ENCODE peak calls at places on chromosomes 7 and 10, in four cellular contexts. D is lung, F is SK-N-SH, G is A549. Z is an unnamed sample. For H3K4me1, the result is how much of the 10 kb centered on the place peaks cover.

GRCh38 chr7:6423942-6424701 is 23.6 kb downstream of the DAGLB start:
- DNase-seq in F (peak), D (no peak), G (peak), Z (no peak)

GRCh38 chr10:85048644-85049043 is 720.3 kb downstream of the CCSER2 start:
- DNase-seq in G (no peak), D (no peak), F (no peak), Z (no peak)

GRCh38 chr7:1460757-1461639 is 1.7 kb upstream of the MICALL2 start:
- DNase-seq in F (no peak), G (peak), D (peak), Z (no peak)

GRCh38 chr10:132783165-132783736 is 2.7 kb downstream of the NKX6-2 start:
- DNase-seq in G (no peak), F (no peak), D (no peak), Z (no peak)

GRCh38 chr7:97024209-97025129 is at the start of gene DLX5:
- DNase-seq in F (peak), D (no peak), G (no peak), Z (no peak)

GRCh38 chr10:103618575-103619423 is 125.3 kb downstream of the NEURL1 start:
- DNase-seq in G (no peak), F (peak), D (peak), Z (no peak)

GRCh38 chr7:4191046-4191445 is 491.0 kb upstream of the FOXK1 start:
- DNase-seq in F (no peak), D (no peak), G (no peak), Z (no peak)

GRCh38 chr10:4278161-4278560 is 493.2 kb upstream of the KLF6 start:
- DNase-seq in G (no peak), F (no peak), D (no peak), Z (no peak)

GRCh38 chr7:537911-538634 is 18.4 kb upstream of the PDGFA start:
- DNase-seq in G (peak), F (peak), D (peak), Z (no peak)

GRCh38 chr7:12805518-12805928 is 118.1 kb downstream of the ARL4A start:
- DNase-seq in F (no peak), D (no peak), G (no peak), Z (no peak)

GRCh38 chr7:108311446-108312168 is 144.6 kb downstream of the NRCAM start:
- DNase-seq in D (no peak), G (no peak), F (no peak), Z (no peak)

GRCh38 chr10:97821308-97822038 is 28.2 kb upstream of the GOLGA7B start:
- DNase-seq in D (no peak), F (no peak), G (no peak), Z (no peak)

GRCh38 chr7:29086545-29086944 is 59.8 kb downstream of the CPVL start:
- DNase-seq in G (no peak), F (no peak), D (no peak), Z (no peak)

GRCh38 chr10:104127411-104127810 is 5.4 kb downstream of the SFR1 start:
- DNase-seq in G (peak), F (peak), D (no peak), Z (peak)

GRCh38 chr10:114332301-114332797 is 72.0 kb downstream of the AFAP1L2 start:
- DNase-seq in D (no peak), F (no peak), G (no peak), Z (no peak)

GRCh38 chr10:95278061-95278988 is 12.5 kb downstream of the PDLIM1 start:
- DNase-seq in G (no peak), D (no peak), F (no peak), Z (no peak)

GRCh38 chr10:970311-971149 is 17.7 kb upstream of the GTPBP4 start:
- DNase-seq in G (no peak), F (peak), D (peak), Z (no peak)

GRCh38 chr7:146201945-146202344 is 85.3 kb downstream of the CNTNAP2 start:
- DNase-seq in D (no peak), G (no peak), F (peak), Z (no peak)

GRCh38 chr10:99775850-99776249 is 6.6 kb upstream of the ABCC2 start:
- DNase-seq in F (peak), G (peak), D (no peak), Z (no peak)

GRCh38 chr7:47500103-47500563 is 81.8 kb downstream of the TNS3 start:
- DNase-seq in F (no peak), D (no peak), G (peak), Z (no peak)

GRCh38 chr10:114384181-114384580 is 20.1 kb downstream of the AFAP1L2 start:
- DNase-seq in G (no peak), D (no peak), F (no peak), Z (no peak)

GRCh38 chr7:46189255-46189790 is 268.3 kb upstream of the IGFBP3 start:
- DNase-seq in F (no peak), D (no peak), G (no peak), Z (no peak)

GRCh38 chr7:79520543-79520942 is 67.1 kb upstream of the MAGI2 start:
- DNase-seq in F (no peak), G (no peak), D (no peak), Z (no peak)

GRCh38 chr7:132751282-132751647 is 175.0 kb upstream of the PLXNA4 start:
- DNase-seq in G (no peak), F (no peak), D (no peak), Z (no peak)

GRCh38 chr7:85226401-85227085 is 39.7 kb upstream of the SEMA3D start:
- DNase-seq in F (no peak), D (no peak), G (no peak), Z (no peak)

GRCh38 chr10:49282879-49283321 is 16.1 kb upstream of the C10orf71 start:
- DNase-seq in G (no peak), D (no peak), F (no peak), Z (no peak)

GRCh38 chr7:130904031-130904757 is 170.2 kb upstream of the KLF14 start:
- DNase-seq in G (peak), F (no peak), D (no peak), Z (no peak)

GRCh38 chr10:96397902-96398301 is 39.1 kb upstream of the OPALIN start:
- DNase-seq in G (no peak), F (no peak), D (no peak), Z (no peak)

GRCh38 chr10:96400465-96400864 is 41.7 kb upstream of the OPALIN start:
- DNase-seq in F (no peak), G (no peak), D (no peak), Z (no peak)

GRCh38 chr10:96401036-96401435 is 42.2 kb upstream of the OPALIN start:
- DNase-seq in G (no peak), D (no peak), F (no peak), Z (no peak)

GRCh38 chr10:96390460-96390864 is 31.7 kb upstream of the OPALIN start:
- DNase-seq in D (no peak), G (no peak), F (no peak), Z (no peak)

DNA sequence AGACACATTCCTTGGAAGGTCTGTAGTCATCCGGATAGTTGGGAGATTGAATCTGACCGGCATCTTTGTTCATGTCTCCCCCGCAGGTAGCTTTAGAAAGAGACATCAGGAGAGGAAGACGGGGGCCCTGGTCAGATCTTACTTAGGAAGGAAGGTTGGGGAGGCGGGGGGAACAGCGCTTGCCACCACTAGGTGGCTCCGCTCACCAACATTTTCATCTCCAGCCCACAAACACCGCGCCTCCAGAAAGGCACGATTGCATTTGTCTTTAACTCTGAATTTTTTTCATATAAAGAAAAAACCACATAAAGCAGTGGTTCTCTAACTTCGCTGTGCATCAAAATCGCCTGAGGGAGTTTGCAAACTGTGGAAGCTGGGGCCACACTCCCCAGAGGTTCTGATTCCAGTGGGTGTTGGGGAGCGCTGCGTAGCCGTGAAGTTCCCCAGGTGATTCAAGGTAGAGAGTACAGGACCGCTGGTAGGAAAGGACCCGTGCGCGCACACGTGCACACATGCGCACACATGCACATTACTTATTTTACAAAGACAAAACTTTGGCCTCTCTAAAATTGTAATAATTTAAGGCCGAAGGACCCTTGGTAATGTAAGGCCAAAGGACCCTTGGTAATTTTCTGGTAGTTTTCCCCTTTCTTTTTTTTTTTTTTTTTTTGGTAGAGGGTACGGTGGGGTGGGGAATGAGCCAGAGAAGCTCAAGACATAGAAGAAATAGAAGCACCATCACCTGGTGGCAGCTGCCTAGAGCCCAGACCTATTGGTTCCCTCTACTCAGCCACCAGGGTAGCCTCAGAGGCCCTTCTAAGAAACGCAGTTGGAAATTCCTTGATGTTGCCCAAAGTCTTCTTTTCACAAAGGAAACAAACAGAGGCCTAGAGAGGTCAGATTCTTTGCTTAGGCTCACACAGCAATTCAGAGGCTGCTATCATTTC is 37.4 kb upstream of the OPALIN start:
- DNase-seq in G (peak), F (peak), D (peak), Z (peak)
- H3K4me3 ChIP-seq in G (no peak), F (no peak), D (no peak), Z (no peak)

DNA sequence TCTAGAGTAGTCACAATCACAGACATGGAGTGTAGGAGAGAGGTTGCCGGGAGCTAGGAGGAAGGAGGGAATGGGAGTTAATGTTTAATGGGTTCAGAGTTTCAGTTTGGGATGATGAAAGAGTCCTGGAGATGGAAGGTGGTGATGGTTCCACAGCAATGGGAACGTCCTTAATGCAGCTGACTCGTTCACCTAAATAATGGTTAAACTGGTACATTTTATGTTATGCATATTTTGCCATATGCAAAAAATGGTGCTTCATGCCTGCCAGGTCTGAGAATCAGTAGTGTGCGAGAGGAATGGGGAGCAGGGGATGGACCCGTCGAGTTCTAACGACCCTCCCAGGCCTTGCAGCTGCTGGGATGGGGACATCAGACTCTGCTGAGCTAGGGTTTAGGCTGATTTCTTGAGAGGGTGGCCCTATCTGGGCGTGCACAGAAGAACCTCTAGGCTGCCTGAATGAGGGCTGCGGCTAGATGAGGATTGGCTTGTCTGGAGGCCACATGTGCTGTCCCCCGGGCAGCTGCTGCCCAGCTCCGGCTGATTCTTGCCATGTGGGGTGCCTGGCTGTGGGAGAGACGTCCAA is 115.8 kb downstream of the GRK5 start:
- DNase-seq in F (peak), D (no peak), G (no peak), Z (no peak)
- H3K4me1 ChIP-seq in F (under half), D (under half), G (under half), Z (under half)

GRCh38 chr10:9111983-9112382 is 1057.5 kb downstream of the GATA3 start:
- DNase-seq in F (peak), D (no peak), G (no peak), Z (no peak)
- H3K4me3 ChIP-seq in F (no peak), D (no peak), G (no peak), Z (no peak)

DNA sequence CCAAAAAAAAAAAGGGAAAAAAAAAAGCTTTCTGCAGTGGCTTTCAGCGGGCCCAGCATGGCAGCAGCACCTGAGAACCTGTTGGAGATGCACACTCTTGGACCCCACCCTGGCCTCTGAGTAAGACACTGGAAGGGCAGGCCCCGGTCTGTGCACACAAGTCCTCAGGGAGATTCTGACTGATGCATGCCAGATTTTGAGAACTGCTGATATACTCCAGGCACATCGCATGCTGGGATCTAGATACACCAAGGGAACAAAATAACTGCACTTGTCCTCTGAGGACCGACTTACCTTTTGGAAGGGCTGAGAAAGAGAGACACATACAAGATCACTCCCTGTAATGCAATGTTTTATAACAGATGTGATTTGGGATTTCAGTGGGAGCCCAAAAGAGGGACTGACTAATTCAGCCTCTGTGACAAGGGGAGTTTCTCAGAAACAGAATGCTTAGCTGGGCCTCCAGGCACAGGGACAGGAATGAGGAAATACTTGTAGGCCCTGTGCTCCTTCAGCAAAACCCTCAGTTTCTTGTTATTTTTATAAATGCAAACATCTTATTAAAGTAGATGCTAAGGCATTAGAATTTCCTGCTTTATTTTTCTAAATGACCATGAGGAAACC is 8.2 kb downstream of the EGFR start:
- DNase-seq in G (no peak), F (no peak), D (no peak), Z (no peak)
- H3K4me1 ChIP-seq in G (half or more), F (under half), D (under half), Z (under half)

DNA sequence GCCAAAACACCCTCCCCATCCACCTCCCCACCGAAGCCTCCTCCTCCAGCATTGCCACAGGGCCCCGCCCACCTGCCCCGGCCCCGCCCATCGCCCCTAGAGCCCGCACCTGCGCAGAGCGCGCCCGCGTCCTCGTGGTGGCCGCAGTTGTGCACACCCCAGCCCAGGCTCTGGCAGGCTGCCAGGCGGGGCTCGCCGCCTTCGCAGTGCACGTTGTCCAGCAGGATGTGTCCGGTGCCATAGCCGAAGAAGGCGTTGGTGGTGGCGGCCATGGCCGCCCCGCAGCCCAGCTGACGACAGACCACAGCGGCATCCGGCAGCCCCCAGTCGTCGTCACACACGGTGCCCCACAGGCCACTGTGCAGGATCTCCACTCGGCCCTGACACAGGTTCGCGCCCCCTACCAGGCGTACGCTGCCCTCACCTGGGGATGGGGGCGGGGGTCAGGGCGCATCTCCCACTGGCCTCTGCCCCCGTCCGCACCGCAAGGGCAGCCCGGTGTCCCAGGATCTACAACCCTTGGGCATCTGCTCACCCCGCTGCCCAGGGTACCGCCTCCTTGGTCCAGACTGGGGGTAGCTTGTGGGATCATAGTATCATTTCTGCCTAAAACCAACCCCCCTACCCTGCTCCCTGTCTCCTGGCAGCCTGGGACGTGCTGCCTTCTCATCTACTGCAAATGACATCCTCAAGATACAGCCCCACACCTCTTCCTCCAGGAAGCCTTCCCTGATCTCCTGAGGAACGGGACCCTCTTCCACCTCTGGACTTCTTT is 11.9 kb downstream of the SSC4D start:
- DNase-seq in D (peak), F (peak), G (peak), Z (peak)
- H3K4me3 ChIP-seq in D (peak), F (peak), G (peak), Z (peak)

GRCh38 chr10:71765176-71765906 is 8.0 kb downstream of the VSIR start:
- DNase-seq in F (no peak), D (no peak), G (no peak), Z (no peak)
- H3K4me1 ChIP-seq in F (under half), D (under half), G (half or more), Z (under half)

DNA sequence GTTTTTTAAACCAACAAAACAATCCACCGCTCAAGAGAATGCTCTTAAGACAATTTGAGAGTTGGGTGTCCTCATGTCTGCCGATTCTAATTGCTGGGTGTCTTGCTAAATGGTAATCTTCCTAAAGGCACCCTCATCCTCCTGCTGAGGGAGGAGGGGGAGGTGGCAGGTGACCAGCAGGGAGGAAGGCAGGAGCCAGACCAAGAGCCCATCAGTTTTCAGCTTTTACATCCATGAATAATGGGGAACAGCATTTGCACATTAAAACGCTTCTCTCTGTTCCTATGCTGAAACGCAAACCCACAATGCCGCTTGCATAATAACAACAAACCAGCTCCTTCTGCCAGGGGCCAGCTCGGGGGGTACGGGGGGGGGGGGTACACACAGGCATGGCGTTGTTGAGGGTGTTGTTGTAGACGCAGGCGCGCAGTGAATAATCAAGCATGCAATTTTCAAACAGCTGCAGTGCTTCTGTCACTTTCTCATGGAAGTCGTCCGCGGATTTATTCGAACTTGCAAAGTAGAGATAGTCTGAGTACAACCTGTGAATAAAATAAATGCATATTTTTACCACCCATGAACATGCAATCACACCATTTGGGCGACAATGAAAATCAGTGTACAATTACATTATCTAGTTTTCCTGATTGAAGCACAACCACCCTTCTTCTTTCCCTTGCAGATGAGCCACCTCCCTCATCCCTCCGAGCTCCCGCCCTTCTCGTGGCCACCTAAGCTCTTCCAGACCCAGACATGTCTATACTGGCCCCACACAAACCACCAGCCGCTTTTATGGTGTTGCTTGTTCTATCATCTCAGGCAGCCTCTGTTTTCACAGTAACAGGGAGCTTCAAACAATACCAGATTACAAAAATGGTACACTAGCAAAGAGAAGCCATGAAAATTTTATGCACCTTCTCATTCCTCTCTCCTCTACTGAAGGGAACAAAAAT is 72.3 kb downstream of the CHST15 start:
- DNase-seq in G (no peak), D (no peak), F (no peak), Z (no peak)
- H3K4me3 ChIP-seq in G (no peak), D (no peak), F (no peak), Z (no peak)

DNA sequence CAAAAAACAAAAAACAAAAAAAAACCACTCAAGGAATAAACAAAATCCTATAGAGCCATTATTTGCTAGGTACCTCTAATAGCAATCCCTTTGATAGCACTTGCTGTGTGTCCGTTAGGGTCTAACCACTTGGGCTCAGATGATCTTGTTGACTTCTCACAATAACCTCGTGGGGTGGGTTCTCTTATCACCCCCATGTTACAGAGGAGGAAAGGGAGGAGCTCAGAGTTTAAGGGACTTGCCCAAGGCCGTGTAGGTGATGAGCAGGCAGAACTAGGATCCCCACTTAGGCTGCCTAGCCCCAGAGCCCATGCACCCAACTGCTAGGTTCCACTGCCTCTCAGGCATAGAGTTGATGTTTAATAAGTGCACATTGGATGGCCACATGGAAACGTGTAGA is 131.1 kb downstream of the CAMK1D start:
- DNase-seq in G (no peak), F (no peak), D (no peak), Z (no peak)
- H3K4me1 ChIP-seq in G (under half), F (under half), D (under half), Z (under half)

Z was measured in OCI-LY7.